ENCODE peak calls at places on chromosome 20, in six cellular contexts. One of them, this sample, is unnamed.
A peak's percentile ranks its signal among the peaks of the same experiment; 100 is the strongest.

GRCh38 chr20:31663524-31663837 is 25.8 kb downstream of the COX4I2 start:
- DNase-seq in stimulated activated naive B cell treated with anti-CD40 and anti-IgM and Interleukin-4, amounts not matched to agents 10 μg/mL and 1 μg/mL and 100 μg/mL, for 72 hours: no peak
- DNase-seq in choroid plexus epithelial cell: peak; percentile 18
- DNase-seq in HuH-7: no peak
- DNase-seq in NCI-H1417: no peak
- DNase-seq in cardiac fibroblast: no peak
- DNase-seq in this sample: no peak

GRCh38 chr20:46243707-46244628 is 64.3 kb downstream of the CDH22 start:
- DNase-seq in stimulated activated naive B cell treated with anti-CD40 and anti-IgM and Interleukin-4, amounts not matched to agents 10 μg/mL and 1 μg/mL and 100 μg/mL, for 72 hours: no peak
- DNase-seq in choroid plexus epithelial cell: peak; percentile 5
- DNase-seq in HuH-7: no peak
- DNase-seq in NCI-H1417: no peak
- DNase-seq in cardiac fibroblast: no peak
- DNase-seq in this sample: no peak

GRCh38 chr20:45293041-45294002 is 13.3 kb upstream of the RBPJL start:
- DNase-seq in stimulated activated naive B cell treated with anti-CD40 and anti-IgM and Interleukin-4, amounts not matched to agents 10 μg/mL and 1 μg/mL and 100 μg/mL, for 72 hours: peak; percentile 72
- DNase-seq in choroid plexus epithelial cell: peak; percentile 63
- DNase-seq in HuH-7: peak; percentile 97
- DNase-seq in NCI-H1417: peak; percentile 45
- DNase-seq in cardiac fibroblast: peak; percentile 72
- DNase-seq in this sample: peak; percentile 32

GRCh38 chr20:58447733-58448391 is 58.8 kb downstream of the VAPB start:
- DNase-seq in stimulated activated naive B cell treated with anti-CD40 and anti-IgM and Interleukin-4, amounts not matched to agents 10 μg/mL and 1 μg/mL and 100 μg/mL, for 72 hours: peak; percentile 24
- DNase-seq in choroid plexus epithelial cell: peak; percentile 77
- DNase-seq in HuH-7: peak; percentile 53
- DNase-seq in NCI-H1417: peak; percentile 25
- DNase-seq in cardiac fibroblast: peak; percentile 72
- DNase-seq in this sample: peak; percentile 18

GRCh38 chr20:47336013-47336754 is 20.3 kb downstream of the ZMYND8 start:
- DNase-seq in stimulated activated naive B cell treated with anti-CD40 and anti-IgM and Interleukin-4, amounts not matched to agents 10 μg/mL and 1 μg/mL and 100 μg/mL, for 72 hours: no peak
- DNase-seq in choroid plexus epithelial cell: no peak
- DNase-seq in HuH-7: no peak
- DNase-seq in NCI-H1417: no peak
- DNase-seq in cardiac fibroblast: peak; percentile 90
- DNase-seq in this sample: no peak

GRCh38 chr20:38982291-38982690 is 20.1 kb downstream of the DHX35 start:
- DNase-seq in stimulated activated naive B cell treated with anti-CD40 and anti-IgM and Interleukin-4, amounts not matched to agents 10 μg/mL and 1 μg/mL and 100 μg/mL, for 72 hours: no peak
- DNase-seq in choroid plexus epithelial cell: peak; percentile 45
- DNase-seq in HuH-7: no peak
- DNase-seq in NCI-H1417: no peak
- DNase-seq in cardiac fibroblast: no peak
- DNase-seq in this sample: no peak

GRCh38 chr20:25016471-25016870 is 23.9 kb upstream of the APMAP start:
- DNase-seq in stimulated activated naive B cell treated with anti-CD40 and anti-IgM and Interleukin-4, amounts not matched to agents 10 μg/mL and 1 μg/mL and 100 μg/mL, for 72 hours: no peak
- DNase-seq in choroid plexus epithelial cell: no peak
- DNase-seq in HuH-7: no peak
- DNase-seq in NCI-H1417: no peak
- DNase-seq in cardiac fibroblast: no peak
- DNase-seq in this sample: no peak

GRCh38 chr20:58570181-58570859 is 55.1 kb upstream of the APCDD1L start:
- DNase-seq in stimulated activated naive B cell treated with anti-CD40 and anti-IgM and Interleukin-4, amounts not matched to agents 10 μg/mL and 1 μg/mL and 100 μg/mL, for 72 hours: no peak
- DNase-seq in choroid plexus epithelial cell: no peak
- DNase-seq in HuH-7: no peak
- DNase-seq in NCI-H1417: no peak
- DNase-seq in cardiac fibroblast: peak; percentile 41
- DNase-seq in this sample: no peak

GRCh38 chr20:726160-726559 is 42.1 kb downstream of the SLC52A3 start:
- DNase-seq in stimulated activated naive B cell treated with anti-CD40 and anti-IgM and Interleukin-4, amounts not matched to agents 10 μg/mL and 1 μg/mL and 100 μg/mL, for 72 hours: no peak
- DNase-seq in choroid plexus epithelial cell: no peak
- DNase-seq in HuH-7: no peak
- DNase-seq in NCI-H1417: no peak
- DNase-seq in cardiac fibroblast: no peak
- DNase-seq in this sample: no peak

GRCh38 chr20:18172379-18172778 is 34.7 kb downstream of the KAT14 start:
- DNase-seq in stimulated activated naive B cell treated with anti-CD40 and anti-IgM and Interleukin-4, amounts not matched to agents 10 μg/mL and 1 μg/mL and 100 μg/mL, for 72 hours: no peak
- DNase-seq in choroid plexus epithelial cell: no peak
- DNase-seq in HuH-7: no peak
- DNase-seq in NCI-H1417: no peak
- DNase-seq in cardiac fibroblast: no peak
- DNase-seq in this sample: no peak

GRCh38 chr20:62554214-62554897 is 78.6 kb upstream of the GATA5 start:
- DNase-seq in stimulated activated naive B cell treated with anti-CD40 and anti-IgM and Interleukin-4, amounts not matched to agents 10 μg/mL and 1 μg/mL and 100 μg/mL, for 72 hours: no peak
- DNase-seq in choroid plexus epithelial cell: no peak
- DNase-seq in HuH-7: no peak
- DNase-seq in NCI-H1417: no peak
- DNase-seq in cardiac fibroblast: no peak
- DNase-seq in this sample: no peak

GRCh38 chr20:34643919-34644318 is 33.0 kb downstream of the PIGU start:
- DNase-seq in stimulated activated naive B cell treated with anti-CD40 and anti-IgM and Interleukin-4, amounts not matched to agents 10 μg/mL and 1 μg/mL and 100 μg/mL, for 72 hours: no peak
- DNase-seq in choroid plexus epithelial cell: peak; percentile 94
- DNase-seq in HuH-7: no peak
- DNase-seq in NCI-H1417: no peak
- DNase-seq in cardiac fibroblast: peak; percentile 82
- DNase-seq in this sample: no peak

GRCh38 chr20:37986873-37987601 is 46.2 kb downstream of the TTI1 start:
- DNase-seq in stimulated activated naive B cell treated with anti-CD40 and anti-IgM and Interleukin-4, amounts not matched to agents 10 μg/mL and 1 μg/mL and 100 μg/mL, for 72 hours: no peak
- DNase-seq in choroid plexus epithelial cell: no peak
- DNase-seq in HuH-7: no peak
- DNase-seq in NCI-H1417: no peak
- DNase-seq in cardiac fibroblast: peak; percentile 39
- DNase-seq in this sample: peak; percentile 58

GRCh38 chr20:9081423-9081966 is 12.6 kb downstream of the PLCB4 start:
- DNase-seq in stimulated activated naive B cell treated with anti-CD40 and anti-IgM and Interleukin-4, amounts not matched to agents 10 μg/mL and 1 μg/mL and 100 μg/mL, for 72 hours: no peak
- DNase-seq in choroid plexus epithelial cell: no peak
- DNase-seq in HuH-7: no peak
- DNase-seq in NCI-H1417: no peak
- DNase-seq in cardiac fibroblast: no peak
- DNase-seq in this sample: no peak

GRCh38 chr20:46174469-46175126 is 56.5 kb downstream of the CD40 start:
- DNase-seq in stimulated activated naive B cell treated with anti-CD40 and anti-IgM and Interleukin-4, amounts not matched to agents 10 μg/mL and 1 μg/mL and 100 μg/mL, for 72 hours: peak; percentile 45
- DNase-seq in choroid plexus epithelial cell: peak; percentile 66
- DNase-seq in HuH-7: peak; percentile 92
- DNase-seq in NCI-H1417: no peak
- DNase-seq in cardiac fibroblast: peak; percentile 65
- DNase-seq in this sample: peak; percentile 49